ENCODE peak calls at places on chromosomes 3 and 15, in seven cellular contexts. G is HepG2, F is breast epithelium, Q is stomach, Y is spleen, P is transverse colon, V is Panc1. I is an unnamed sample.

GRCh38 chr3:196219194-196219969 is 3.0 kb downstream of the SLC51A start:
- DNase-seq in G (no peak), P (peak), Y (peak), Q (no peak), F (no peak), V (no peak), I (peak)

GRCh38 chr15:72307036-72307435 is 12.9 kb downstream of the CELF6 start:
- DNase-seq in V (no peak), P (no peak), Y (no peak), Q (no peak), F (no peak), G (no peak), I (no peak)

GRCh38 chr15:52107238-52107637 is 5.3 kb downstream of the BCL2L10 start:
- DNase-seq in F (no peak), Y (no peak), V (no peak), G (no peak), P (no peak), Q (no peak), I (no peak)

GRCh38 chr3:71927505-71928066 is 142.6 kb upstream of the PROK2 start:
- DNase-seq in V (no peak), P (no peak), Q (no peak), G (no peak), Y (no peak), F (no peak), I (no peak)

GRCh38 chr3:77814845-77815244 is 774.9 kb downstream of the ROBO2 start:
- DNase-seq in Q (no peak), G (no peak), Y (no peak), V (no peak), F (no peak), P (no peak), I (no peak)

GRCh38 chr3:170428095-170428494 is 9.4 kb downstream of the CLDN11 start:
- DNase-seq in V (no peak), Y (no peak), G (peak), F (no peak), Q (no peak), P (no peak), I (no peak)

GRCh38 chr3:64361962-64362735 is 136.9 kb upstream of the PRICKLE2 start:
- DNase-seq in V (no peak), F (no peak), Y (no peak), P (no peak), G (no peak), Q (no peak), I (no peak)

GRCh38 chr15:90942354-90943120 is 7.5 kb downstream of the UNC45A start:
- DNase-seq in G (no peak), P (no peak), Q (no peak), F (no peak), V (no peak), Y (no peak), I (no peak)

GRCh38 chr3:134356411-134357040 is 17.7 kb downstream of the AMOTL2 start:
- DNase-seq in V (no peak), Y (peak), Q (no peak), G (no peak), F (no peak), P (no peak), I (no peak)

GRCh38 chr3:176759815-176760506 is 437.3 kb downstream of the TBL1XR1 start:
- DNase-seq in P (no peak), V (no peak), Y (no peak), Q (no peak), F (no peak), G (no peak), I (no peak)

GRCh38 chr3:65439641-65440040 is 599.1 kb downstream of the MAGI1 start:
- DNase-seq in Q (peak), Y (no peak), V (no peak), F (peak), P (peak), G (peak), I (no peak)

GRCh38 chr3:151445283-151446001 is 15.4 kb downstream of the IGSF10 start:
- DNase-seq in G (no peak), Q (no peak), P (no peak), V (no peak), Y (no peak), F (no peak), I (no peak)

GRCh38 chr3:36991147-36991546 is 1.8 kb downstream of the EPM2AIP1 start:
- DNase-seq in V (no peak), G (no peak), F (no peak), Q (no peak), P (no peak), Y (no peak), I (no peak)

GRCh38 chr15:49847436-49847835 is 226.6 kb downstream of the DTWD1 start:
- DNase-seq in Q (no peak), Y (no peak), V (no peak), G (no peak), P (no peak), F (no peak), I (no peak)

GRCh38 chr3:180325958-180326357 is 276.0 kb upstream of the TTC14 start:
- DNase-seq in G (no peak), Q (no peak), P (no peak), V (no peak), F (no peak), Y (no peak), I (no peak)

GRCh38 chr15:74281147-74282133 is 45.3 kb downstream of the CCDC33 start:
- DNase-seq in F (no peak), P (no peak), G (no peak), Y (no peak), Q (no peak), V (no peak), I (no peak)

GRCh38 chr3:18445421-18446066 is 20.4 kb upstream of the SATB1 start:
- DNase-seq in Y (peak), F (no peak), Q (peak), V (no peak), G (no peak), P (peak), I (no peak)

GRCh38 chr3:191963182-191963581 is 502.2 kb downstream of the PYDC2 start:
- DNase-seq in G (no peak), V (no peak), Y (no peak), P (no peak), F (no peak), Q (no peak), I (no peak)

GRCh38 chr15:95304116-95304873 is 1026.2 kb upstream of the NR2F2 start:
- DNase-seq in G (no peak), V (no peak), Q (no peak), Y (no peak), P (no peak), F (no peak), I (no peak)

GRCh38 chr3:192409203-192409837 is 318.0 kb downstream of the FGF12 start:
- DNase-seq in F (no peak), G (no peak), Y (peak), Q (no peak), V (no peak), P (no peak), I (no peak)

GRCh38 chr3:187775549-187775948 is 30.3 kb upstream of the BCL6 start:
- DNase-seq in Y (no peak), Q (no peak), V (no peak), G (no peak), F (no peak), P (no peak), I (no peak)

GRCh38 chr3:67239362-67239761 is 241.3 kb downstream of the KBTBD8 start:
- DNase-seq in Q (no peak), F (no peak), G (no peak), P (no peak), Y (no peak), V (no peak), I (no peak)

GRCh38 chr15:80251505-80252280 is at the start of gene CTXND1:
- DNase-seq in F (no peak), P (no peak), V (no peak), Y (no peak), Q (no peak), G (no peak), I (no peak)

GRCh38 chr3:48437812-48438211 is 2.1 kb downstream of the CCDC51 start:
- DNase-seq in G (no peak), Y (no peak), V (no peak), F (no peak), P (no peak), Q (no peak), I (no peak)

GRCh38 chr3:126023390-126023789 is 54.4 kb downstream of the ROPN1B start:
- DNase-seq in F (no peak), P (no peak), G (no peak), Y (no peak), Q (no peak), V (no peak), I (no peak)

GRCh38 chr3:50205719-50206276 is 727 bp downstream of the SLC38A3 start:
- DNase-seq in P (peak), Q (peak), F (no peak), V (no peak), Y (no peak), G (peak), I (no peak)

GRCh38 chr3:146692254-146692653 is 87.1 kb upstream of the PLSCR5 start:
- DNase-seq in Q (no peak), V (no peak), P (no peak), F (no peak), G (no peak), Y (no peak), I (no peak)

GRCh38 chr15:100103828-100104227 is 237.9 kb downstream of the ADAMTS17 start:
- DNase-seq in Q (no peak), G (no peak), P (no peak), V (no peak), F (no peak), Y (no peak), I (no peak)

GRCh38 chr3:116474356-116475200 is 29.3 kb upstream of the LSAMP start:
- DNase-seq in Q (no peak), G (no peak), F (no peak), Y (no peak), V (no peak), P (no peak), I (no peak)

GRCh38 chr3:46946416-46946815 is 30.1 kb downstream of the CCDC12 start:
- DNase-seq in G (no peak), P (no peak), V (no peak), Y (peak), Q (peak), F (no peak), I (no peak)

GRCh38 chr3:46947981-46948791 is 28.4 kb downstream of the CCDC12 start:
- DNase-seq in F (no peak), P (peak), Q (peak), G (peak), V (no peak), Y (peak), I (no peak)

GRCh38 chr3:46947545-46947899 is 29.0 kb downstream of the CCDC12 start:
- DNase-seq in V (no peak), Y (no peak), F (no peak), Q (no peak), G (no peak), P (no peak), I (no peak)

GRCh38 chr3:46948830-46949671 is 27.5 kb downstream of the CCDC12 start:
- DNase-seq in Y (peak), G (peak), V (no peak), Q (peak), P (peak), F (no peak), I (no peak)

DNA sequence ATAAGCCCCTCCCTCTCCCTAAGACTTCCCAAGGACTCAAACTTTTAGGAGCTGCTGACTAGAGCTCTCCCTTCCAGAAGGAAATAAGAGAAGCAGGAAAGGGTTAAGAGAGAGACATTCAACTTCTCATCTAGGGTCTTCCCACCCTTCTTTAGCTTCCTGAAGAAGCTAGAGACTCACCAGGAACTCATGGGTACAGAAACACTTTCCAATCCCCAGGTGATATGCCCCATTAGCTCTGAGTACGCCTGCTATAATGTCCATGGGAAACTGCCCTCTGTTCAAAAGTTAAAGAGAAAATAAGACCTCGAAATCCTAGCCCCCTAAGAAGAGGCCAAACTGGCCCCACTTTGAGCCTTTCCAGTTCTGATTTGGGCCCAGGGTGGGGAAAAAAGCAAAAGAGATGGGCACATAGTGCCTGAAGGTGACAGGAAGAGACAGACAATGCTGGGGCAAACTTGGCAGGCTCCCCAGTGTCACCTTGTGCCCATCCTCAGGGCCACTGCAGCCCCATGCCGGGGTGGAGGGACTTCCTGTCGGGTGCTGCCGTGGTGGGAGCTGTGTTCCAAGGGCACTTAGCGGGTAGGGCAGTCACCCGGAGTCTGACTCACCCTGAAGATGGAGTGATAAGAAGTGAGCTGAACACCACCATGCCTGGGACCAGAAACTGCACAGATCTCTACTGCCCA is 29.5 kb downstream of the CCDC12 start:
- DNase-seq in P (peak), F (no peak), G (peak), V (no peak), Q (peak), Y (peak), I (no peak)
- H3K27ac ChIP-seq in P (peak), F (peak), G (peak), V (peak), Q (peak), Y (peak), I (no peak)

GRCh38 chr3:137771401-137772230 is 7.5 kb downstream of the SOX14 start:
- DNase-seq in Y (no peak), F (no peak), P (no peak), Q (no peak), V (no peak), G (no peak), I (no peak)
- H3K4me3 ChIP-seq in Y (no peak), F (no peak), P (peak), Q (peak), V (peak), G (no peak), I (peak)

DNA sequence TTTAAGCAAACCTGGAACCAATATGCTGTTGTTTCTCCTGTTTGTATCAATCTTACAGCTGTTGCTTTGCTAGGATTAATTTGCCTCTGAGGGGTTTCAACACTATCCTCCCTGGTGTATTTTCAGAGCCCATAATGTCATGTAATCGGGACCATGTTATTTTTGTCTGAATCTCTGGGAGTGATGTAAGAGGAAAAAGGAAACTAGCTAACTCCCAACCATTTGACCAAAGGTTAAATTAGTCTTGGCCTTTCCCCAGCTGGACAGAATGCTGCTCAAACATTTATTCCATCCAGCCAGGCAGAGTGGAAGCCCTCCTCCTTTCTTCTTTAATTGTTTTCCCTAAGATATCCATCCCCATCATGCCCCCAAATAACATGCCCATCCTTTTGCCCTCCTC is 142.2 kb downstream of the ALDH1A2 start:
- DNase-seq in Q (peak), P (peak), Y (no peak), F (no peak), V (no peak), G (no peak), I (no peak)
- TF ChIP-seq POLR2AphosphoS5 in Q (peak), P (peak), Y (no peak), F (no peak), V (no peak), G (no peak), I (no peak)

DNA sequence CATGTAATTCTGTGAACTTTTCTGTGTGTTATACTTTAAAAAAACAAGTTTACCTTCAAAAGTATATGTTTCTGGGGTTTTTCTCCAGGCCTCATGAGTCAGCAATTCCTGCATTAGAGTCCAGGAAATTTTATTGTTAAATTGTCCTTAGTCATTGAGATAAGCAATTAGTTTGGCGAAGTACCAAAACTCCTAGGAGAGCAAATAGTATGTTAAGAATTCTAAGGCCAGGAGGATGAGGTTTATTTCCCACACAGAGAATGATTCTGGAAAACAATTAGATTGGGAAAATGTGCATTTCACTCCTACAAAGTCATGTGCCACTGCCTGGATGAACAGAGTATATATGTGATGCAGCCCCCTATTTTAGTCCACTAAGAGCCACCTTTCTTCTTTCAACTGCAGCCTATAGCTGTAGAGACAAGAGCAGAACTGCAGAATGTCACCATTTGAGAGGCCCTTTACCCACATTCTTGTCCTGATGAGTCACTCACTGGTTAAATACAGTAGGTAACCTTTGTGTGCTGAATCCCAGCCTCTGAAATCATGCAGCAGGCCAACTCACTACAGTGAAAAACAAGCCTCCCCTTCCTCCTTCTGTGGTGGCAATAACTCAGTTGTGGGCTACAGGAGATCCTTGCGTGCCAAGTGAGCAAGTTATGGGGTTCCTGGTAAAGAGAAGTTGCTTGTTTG is 452.8 kb upstream of the THBS1 start:
- DNase-seq in G (peak), Q (no peak), Y (no peak), V (peak), P (peak), F (no peak), I (no peak)
- H3K27ac ChIP-seq in G (peak), Q (peak), Y (peak), V (peak), P (peak), F (peak), I (no peak)

DNA sequence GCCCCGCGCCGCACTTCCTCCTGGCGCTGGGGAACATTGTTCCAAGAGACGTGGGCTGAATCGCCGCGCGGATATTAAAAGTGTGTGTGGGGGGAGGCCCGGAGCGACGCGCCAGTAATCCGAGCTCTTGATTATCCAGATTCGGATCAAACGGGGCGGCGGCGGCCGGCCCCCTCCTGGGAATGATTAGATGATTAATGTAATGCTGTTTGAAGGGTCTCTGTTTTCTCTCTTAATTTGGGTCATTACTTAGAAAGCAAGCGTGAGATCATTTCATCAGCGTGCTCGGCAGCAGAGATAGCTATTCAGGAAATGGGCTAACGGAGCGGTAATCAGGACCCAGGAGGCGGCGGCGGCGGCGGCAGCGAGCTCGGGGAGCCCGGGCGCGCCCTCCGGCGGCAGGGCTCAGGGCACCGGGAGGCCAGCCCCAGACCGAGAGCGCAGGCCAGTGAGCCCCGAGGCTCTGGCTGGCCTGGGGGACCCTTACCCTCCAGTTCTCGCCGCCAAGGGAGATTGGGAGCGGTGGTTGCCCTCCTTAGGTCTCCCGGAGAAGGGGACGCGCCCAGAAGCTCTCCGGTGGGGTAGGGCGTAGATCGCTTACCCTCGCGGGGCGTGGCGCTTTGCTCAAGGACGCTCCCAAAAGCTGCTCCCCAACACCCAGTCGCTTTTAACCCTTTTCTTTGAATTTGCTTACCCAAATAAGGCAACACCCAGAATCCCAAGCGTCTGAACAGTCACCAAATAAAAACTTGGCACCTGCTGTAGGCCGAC is 4.5 kb downstream of the FEZF2 start:
- DNase-seq in G (no peak), P (no peak), Y (no peak), Q (no peak), V (no peak), F (no peak), I (no peak)
- H3K4me3 ChIP-seq in G (no peak), P (peak), Y (no peak), Q (peak), V (no peak), F (peak), I (no peak)

GRCh38 chr15:25969886-25970285 is 106.8 kb upstream of the ATP10A start:
- DNase-seq in V (no peak), F (no peak), Y (no peak), P (no peak), Q (no peak), G (no peak), I (no peak)

GRCh38 chr15:25967120-25967519 is 104.0 kb upstream of the ATP10A start:
- DNase-seq in G (no peak), P (no peak), Q (no peak), F (no peak), Y (no peak), V (no peak), I (no peak)

GRCh38 chr15:25965326-25965725 is 102.2 kb upstream of the ATP10A start:
- DNase-seq in Y (no peak), F (no peak), G (no peak), P (no peak), Q (no peak), V (no peak), I (no peak)

GRCh38 chr15:25971053-25971452 is 107.9 kb upstream of the ATP10A start:
- DNase-seq in F (no peak), G (no peak), V (no peak), P (no peak), Y (no peak), Q (no peak), I (no peak)
- TF ChIP-seq POLR2AphosphoS5 in F (no peak), G (no peak), V (no peak), P (no peak), Y (no peak), Q (no peak), I (no peak)